ENCODE peak calls at places on chromosomes 12 and 14, in four cellular contexts. One of them, this sample, is unnamed.

GRCh38 chr12:79725987-79726386 is 35.2 kb upstream of the PAWR start:
- DNase-seq in ovary: no peak
- DNase-seq in transverse colon: no peak
- DNase-seq in sigmoid colon: no peak
- DNase-seq in this sample: no peak

GRCh38 chr14:105395538-105395854 is 2.8 kb upstream of the TEX22 start:
- DNase-seq in ovary: no peak
- DNase-seq in transverse colon: no peak
- DNase-seq in sigmoid colon: no peak
- DNase-seq in this sample: no peak

GRCh38 chr12:122022393-122023338 is 982 bp downstream of the BCL7A start:
- DNase-seq in ovary: peak
- DNase-seq in transverse colon: no peak
- DNase-seq in sigmoid colon: no peak
- DNase-seq in this sample: no peak

GRCh38 chr12:117043598-117043901 is 55.7 kb downstream of the TESC start:
- DNase-seq in ovary: no peak
- DNase-seq in transverse colon: no peak
- DNase-seq in sigmoid colon: no peak
- DNase-seq in this sample: no peak

GRCh38 chr12:52333321-52333720 is 12.1 kb upstream of the KRT83 start:
- DNase-seq in ovary: no peak
- DNase-seq in transverse colon: no peak
- DNase-seq in sigmoid colon: peak
- DNase-seq in this sample: no peak

GRCh38 chr12:118107026-118107425 is 3.2 kb upstream of the VSIG10 start:
- DNase-seq in ovary: no peak
- DNase-seq in transverse colon: no peak
- DNase-seq in sigmoid colon: no peak
- DNase-seq in this sample: no peak

GRCh38 chr12:7729683-7730195 is 17.4 kb downstream of the CLEC4C start:
- DNase-seq in ovary: no peak
- DNase-seq in transverse colon: no peak
- DNase-seq in sigmoid colon: no peak
- DNase-seq in this sample: no peak

GRCh38 chr12:1896964-1897363 is 21.5 kb downstream of the CACNA2D4 start:
- DNase-seq in ovary: no peak
- DNase-seq in transverse colon: no peak
- DNase-seq in sigmoid colon: no peak
- DNase-seq in this sample: no peak

GRCh38 chr12:111812881-111813741 is 28.9 kb upstream of the MAPKAPK5 start:
- DNase-seq in ovary: peak
- DNase-seq in transverse colon: peak
- DNase-seq in sigmoid colon: peak
- DNase-seq in this sample: peak

GRCh38 chr14:64444984-64445845 is 20.1 kb upstream of the AKAP5 start:
- DNase-seq in ovary: peak
- DNase-seq in transverse colon: peak
- DNase-seq in sigmoid colon: no peak
- DNase-seq in this sample: no peak

GRCh38 chr12:93902736-93903562 is 225.8 kb downstream of the CRADD start:
- DNase-seq in ovary: no peak
- DNase-seq in transverse colon: peak
- DNase-seq in sigmoid colon: no peak
- DNase-seq in this sample: peak

GRCh38 chr12:107519906-107520859 is 165.4 kb upstream of the PWP1 start:
- DNase-seq in ovary: no peak
- DNase-seq in transverse colon: no peak
- DNase-seq in sigmoid colon: no peak
- DNase-seq in this sample: no peak

GRCh38 chr12:68915055-68915454 is 17.9 kb downstream of the CPM start:
- DNase-seq in ovary: no peak
- DNase-seq in transverse colon: no peak
- DNase-seq in sigmoid colon: no peak
- DNase-seq in this sample: no peak

GRCh38 chr14:95523051-95523817 is 6.8 kb upstream of the SYNE3 start:
- DNase-seq in ovary: no peak
- DNase-seq in transverse colon: no peak
- DNase-seq in sigmoid colon: no peak
- DNase-seq in this sample: peak

GRCh38 chr12:131093971-131094830 is 140.5 kb downstream of the ADGRD1 start:
- DNase-seq in ovary: peak
- DNase-seq in transverse colon: peak
- DNase-seq in sigmoid colon: peak
- DNase-seq in this sample: peak

GRCh38 chr14:36785511-36785910 is 123.9 kb downstream of the PAX9 start:
- DNase-seq in ovary: no peak
- DNase-seq in transverse colon: no peak
- DNase-seq in sigmoid colon: no peak
- DNase-seq in this sample: no peak

GRCh38 chr12:1277905-1278304 is 286.9 kb downstream of the ERC1 start:
- DNase-seq in ovary: no peak
- DNase-seq in transverse colon: no peak
- DNase-seq in sigmoid colon: no peak
- DNase-seq in this sample: no peak

GRCh38 chr14:96805906-96806305 is 8.7 kb downstream of the VRK1 start:
- DNase-seq in ovary: no peak
- DNase-seq in transverse colon: peak
- DNase-seq in sigmoid colon: no peak
- DNase-seq in this sample: no peak

GRCh38 chr12:57735198-57735855 is 3.2 kb downstream of the AGAP2 start:
- DNase-seq in ovary: no peak
- DNase-seq in transverse colon: no peak
- DNase-seq in sigmoid colon: no peak
- DNase-seq in this sample: peak

GRCh38 chr12:97556201-97556824 is 93.7 kb downstream of the RMST start:
- DNase-seq in ovary: no peak
- DNase-seq in transverse colon: no peak
- DNase-seq in sigmoid colon: no peak
- DNase-seq in this sample: no peak

GRCh38 chr14:54672688-54673087 is 105.8 kb downstream of the SAMD4A start:
- DNase-seq in ovary: no peak
- DNase-seq in transverse colon: no peak
- DNase-seq in sigmoid colon: no peak
- DNase-seq in this sample: no peak

GRCh38 chr12:82486524-82487235 is 128.4 kb downstream of the METTL25 start:
- DNase-seq in ovary: no peak
- DNase-seq in transverse colon: no peak
- DNase-seq in sigmoid colon: no peak
- DNase-seq in this sample: no peak

GRCh38 chr14:90464481-90464880 is 67.7 kb downstream of the CALM1 start:
- DNase-seq in ovary: no peak
- DNase-seq in transverse colon: no peak
- DNase-seq in sigmoid colon: no peak
- DNase-seq in this sample: no peak

GRCh38 chr12:31232361-31232965 is 93.5 kb downstream of the SINHCAF start:
- DNase-seq in ovary: no peak
- DNase-seq in transverse colon: no peak
- DNase-seq in sigmoid colon: no peak
- DNase-seq in this sample: no peak

GRCh38 chr12:12081836-12082497 is 11.2 kb downstream of the BCL2L14 start:
- DNase-seq in ovary: no peak
- DNase-seq in transverse colon: peak
- DNase-seq in sigmoid colon: no peak
- DNase-seq in this sample: peak

GRCh38 chr14:100144996-100145646 is 14.3 kb downstream of the DEGS2 start:
- DNase-seq in ovary: no peak
- DNase-seq in transverse colon: peak
- DNase-seq in sigmoid colon: no peak
- DNase-seq in this sample: peak

GRCh38 chr12:3288690-3289089 is 202.3 kb upstream of the PRMT8 start:
- DNase-seq in ovary: no peak
- DNase-seq in transverse colon: no peak
- DNase-seq in sigmoid colon: no peak
- DNase-seq in this sample: no peak
- H3K27ac ChIP-seq in ovary: no peak
- H3K27ac ChIP-seq in transverse colon: no peak
- H3K27ac ChIP-seq in sigmoid colon: no peak
- H3K27ac ChIP-seq in this sample: no peak

GRCh38 chr12:105089817-105090216 is 5.6 kb upstream of the ALDH1L2 start:
- DNase-seq in ovary: no peak
- DNase-seq in transverse colon: no peak
- DNase-seq in sigmoid colon: no peak
- DNase-seq in this sample: no peak
- TF ChIP-seq POLR2A in ovary: no peak
- TF ChIP-seq POLR2A in transverse colon: no peak
- TF ChIP-seq POLR2A in sigmoid colon: no peak
- TF ChIP-seq POLR2A in this sample: no peak

DNA sequence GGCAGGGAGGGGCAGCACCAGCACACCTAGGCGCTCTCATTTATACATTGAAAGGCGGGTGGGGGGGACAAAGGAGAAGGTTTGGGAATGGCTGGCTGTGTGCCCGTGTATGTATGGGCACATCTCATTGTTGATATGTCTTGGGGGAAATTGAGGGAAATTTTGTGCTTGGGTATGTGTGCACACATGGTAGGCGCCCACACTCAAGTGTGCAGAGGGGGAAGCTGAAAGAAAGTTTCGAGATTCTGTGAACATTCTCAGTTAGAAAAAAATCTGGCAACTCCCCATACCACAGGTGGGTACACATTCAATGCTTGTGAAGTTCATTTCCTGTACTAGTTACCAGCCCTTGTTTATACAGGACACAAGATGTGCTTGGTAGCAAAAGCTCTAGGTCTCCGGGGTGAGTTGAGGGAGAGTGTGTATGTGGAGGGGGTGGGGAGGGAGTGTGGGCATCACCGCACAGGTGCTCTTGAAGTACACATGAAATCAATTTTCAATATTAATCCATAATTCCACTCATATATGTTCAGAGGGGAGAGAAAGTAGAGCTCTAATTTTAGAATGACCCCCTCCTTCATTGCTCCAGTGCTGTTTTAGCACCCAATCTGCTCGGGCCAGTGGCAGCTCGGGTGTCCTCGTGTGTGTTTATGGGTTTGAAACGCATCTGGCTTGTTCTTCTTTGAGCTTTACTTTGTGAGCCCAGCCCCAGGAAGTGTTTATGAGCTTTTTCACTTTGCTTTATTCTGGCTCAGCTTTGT is 286.0 kb downstream of the ZFP36L1 start:
- DNase-seq in ovary: no peak
- DNase-seq in transverse colon: no peak
- DNase-seq in sigmoid colon: no peak
- DNase-seq in this sample: peak
- H3K27ac ChIP-seq in ovary: no peak
- H3K27ac ChIP-seq in transverse colon: peak
- H3K27ac ChIP-seq in sigmoid colon: peak
- H3K27ac ChIP-seq in this sample: peak

DNA sequence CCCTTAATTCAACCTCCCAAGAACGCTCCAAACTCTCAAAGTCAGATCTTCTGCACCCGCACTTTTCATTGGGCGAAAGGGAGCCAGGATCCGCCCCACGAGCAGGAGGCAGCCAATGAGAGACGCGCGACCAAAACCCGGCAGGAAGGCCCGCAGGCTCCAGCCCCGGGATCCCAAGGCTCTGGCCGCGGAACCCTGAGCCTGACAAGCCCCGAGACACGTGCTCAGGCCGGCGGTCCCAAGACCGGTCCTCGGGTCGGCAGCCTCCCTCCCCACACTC is 438 bp downstream of the DDX54 start:
- DNase-seq in ovary: peak
- DNase-seq in transverse colon: peak
- DNase-seq in sigmoid colon: peak
- DNase-seq in this sample: peak
- TF ChIP-seq POLR2A in ovary: peak
- TF ChIP-seq POLR2A in transverse colon: no peak
- TF ChIP-seq POLR2A in sigmoid colon: no peak
- TF ChIP-seq POLR2A in this sample: no peak

This sample was measured in Peyer's patch.